ENCODE peak calls at places on chromosomes 13 and 19, in seven cellular contexts. G is WERI-Rb-1; H is NCI-H1930; L is occipital lobe; X is GM23338; B is NCI-H748 treated with DMSO at 0.1 percent for 48 hours; I is CD8-positive, alpha-beta memory T cell. C is an unnamed sample.

GRCh38 chr13:33033361-33033812 is 17.2 kb downstream of the KL start:
- DNase-seq in G (no peak), X (peak), I (peak), B (no peak), H (no peak), L (no peak), C (no peak)

GRCh38 chr19:50485284-50485955 is 8.8 kb upstream of the GARIN5A start:
- DNase-seq in G (no peak), B (no peak), X (no peak), H (no peak), L (no peak), I (no peak), C (no peak)

GRCh38 chr13:106500450-106500849 is 35.0 kb downstream of the EFNB2 start:
- DNase-seq in L (no peak), X (no peak), H (no peak), I (no peak), G (no peak), B (no peak), C (no peak)

GRCh38 chr13:41054919-41055619 is 6.2 kb upstream of the WBP4 start:
- DNase-seq in B (no peak), I (no peak), L (no peak), G (no peak), H (peak), X (peak), C (no peak)

GRCh38 chr19:48999481-49000325 is 6.0 kb downstream of the RUVBL2 start:
- DNase-seq in X (peak), B (no peak), L (no peak), G (peak), I (peak), H (no peak), C (no peak)

GRCh38 chr13:105552078-105552477 is 983.4 kb downstream of the EFNB2 start:
- DNase-seq in I (no peak), X (no peak), H (no peak), G (no peak), L (no peak), B (no peak), C (no peak)

GRCh38 chr13:51019026-51019425 is 92.0 kb downstream of the C13orf42 start:
- DNase-seq in I (no peak), G (no peak), H (no peak), X (no peak), L (no peak), B (no peak), C (no peak)

GRCh38 chr19:53555352-53555751 is 17.4 kb downstream of the ZNF331 start:
- DNase-seq in I (no peak), H (no peak), L (no peak), X (no peak), B (no peak), G (no peak), C (no peak)

GRCh38 chr13:27147530-27148170 is 24.0 kb downstream of the USP12 start:
- DNase-seq in L (no peak), G (no peak), B (no peak), I (no peak), X (no peak), H (no peak), C (no peak)

GRCh38 chr19:45202637-45203036 is 24.1 kb downstream of the BLOC1S3 start:
- DNase-seq in G (no peak), B (no peak), H (no peak), L (no peak), X (no peak), I (no peak), C (no peak)

GRCh38 chr19:23867895-23868294 is 46.8 kb upstream of the ZNF726 start:
- DNase-seq in H (no peak), I (no peak), G (peak), X (peak), L (no peak), B (peak), C (no peak)

GRCh38 chr19:1102407-1103106 is 1.2 kb upstream of the GPX4 start:
- DNase-seq in X (no peak), H (no peak), G (no peak), I (no peak), B (no peak), L (no peak), C (peak)

GRCh38 chr19:29999490-29999889 is 57.5 kb downstream of the URI1 start:
- DNase-seq in I (no peak), B (no peak), X (no peak), L (no peak), G (no peak), H (no peak), C (no peak)